ENCODE peak calls at places on chromosomes 5 and 9, in seven cellular contexts. N, Y, Z, X, Q, E and U are unnamed samples.

GRCh38 chr5:128669803-128670202 is 131.8 kb upstream of the FBN2 start:
- DNase-seq in Z (no peak), X (no peak), N (peak; percentile 19), E (no peak), Q (no peak), Y (no peak), U (no peak)

GRCh38 chr5:169945831-169946261 is 34.4 kb downstream of the INSYN2B start:
- DNase-seq in N (peak; percentile 99), E (peak; percentile 81), Q (peak; percentile 53), Y (no peak), Z (no peak), X (peak; percentile 96), U (no peak)

GRCh38 chr5:163867324-163867723 is 361.9 kb downstream of the MAT2B start:
- DNase-seq in E (no peak), Q (no peak), N (peak; percentile 78), Y (no peak), Z (no peak), X (no peak), U (no peak)

GRCh38 chr5:139682016-139682975 is 34.1 kb downstream of the CXXC5 start:
- DNase-seq in Y (no peak), Q (no peak), E (peak; percentile 81), Z (no peak), N (no peak), X (no peak), U (no peak)

GRCh38 chr5:157390179-157390923 is 69.7 kb upstream of the NIPAL4 start:
- DNase-seq in E (no peak), N (peak; percentile 47), X (peak; percentile 94), Y (peak; percentile 31), Q (peak; percentile 55), Z (no peak), U (no peak)

GRCh38 chr5:178455480-178455835 is 134.7 kb downstream of the COL23A1 start:
- DNase-seq in E (no peak), Z (no peak), Q (no peak), Y (no peak), X (peak; percentile 21), N (no peak), U (no peak)

GRCh38 chr5:171748720-171749119 is 36.9 kb upstream of the SMIM23 start:
- DNase-seq in N (no peak), E (no peak), Z (no peak), Q (no peak), Y (no peak), X (no peak), U (no peak)

GRCh38 chr5:149667084-149667826 is 62.9 kb upstream of the PPARGC1B start:
- DNase-seq in Q (peak; percentile 38), E (no peak), Y (no peak), Z (no peak), N (peak; percentile 40), X (peak; percentile 87), U (no peak)

GRCh38 chr5:17069995-17070405 is 133.9 kb upstream of the MYO10 start:
- DNase-seq in Y (no peak), N (peak; percentile 39), X (no peak), Q (no peak), E (no peak), Z (no peak), U (no peak)

GRCh38 chr5:63916786-63917185 is 45.5 kb downstream of the HTR1A start:
- DNase-seq in N (peak; percentile 5), Y (no peak), E (no peak), Z (no peak), Q (no peak), X (no peak), U (no peak)

GRCh38 chr9:27349681-27350080 is 52.7 kb upstream of the EQTN start:
- DNase-seq in Y (no peak), N (peak; percentile 11), Q (no peak), X (no peak), Z (no peak), E (no peak), U (no peak)

GRCh38 chr5:145668714-145669113 is 166.4 kb downstream of the PRELID2 start:
- DNase-seq in X (no peak), Q (no peak), N (no peak), Z (no peak), E (no peak), Y (no peak), U (no peak)

GRCh38 chr5:80105698-80106439 is 70.7 kb downstream of the THBS4 start:
- DNase-seq in X (no peak), Q (no peak), Y (no peak), N (no peak), E (no peak), Z (no peak), U (no peak)

GRCh38 chr5:56829137-56829536 is 13.8 kb downstream of the MAP3K1 start:
- DNase-seq in N (no peak), Z (no peak), Q (no peak), X (no peak), E (no peak), Y (peak; percentile 37), U (peak; percentile 25)

GRCh38 chr5:37043693-37044092 is 167.1 kb downstream of the NIPBL start:
- DNase-seq in X (no peak), Y (no peak), N (peak; percentile 31), Z (no peak), E (no peak), Q (no peak), U (no peak)

GRCh38 chr5:94761786-94762185 is 143.3 kb downstream of the SLF1 start:
- DNase-seq in Y (no peak), E (no peak), Z (no peak), N (no peak), X (no peak), Q (no peak), U (no peak)

GRCh38 chr5:151617841-151618710 is 26.9 kb upstream of the FAT2 start:
- DNase-seq in Y (no peak), X (no peak), Q (no peak), E (no peak), N (no peak), Z (no peak), U (no peak)

GRCh38 chr9:70076678-70077077 is 33.0 kb downstream of the MAMDC2 start:
- DNase-seq in N (no peak), E (no peak), Y (no peak), X (no peak), Z (no peak), Q (no peak), U (no peak)

GRCh38 chr5:90803891-90804290 is 245.3 kb downstream of the ADGRV1 start:
- DNase-seq in Y (no peak), X (no peak), N (no peak), Q (no peak), E (no peak), Z (no peak), U (no peak)

GRCh38 chr9:85662558-85662957 is 79.2 kb downstream of the AGTPBP1 start:
- DNase-seq in E (no peak), Y (no peak), N (peak; percentile 9), Q (no peak), Z (no peak), X (no peak), U (no peak)

GRCh38 chr5:14464101-14464500 is 117.5 kb upstream of the OTULINL start:
- DNase-seq in Z (no peak), Q (no peak), E (no peak), N (peak; percentile 55), X (no peak), Y (no peak), U (no peak)

GRCh38 chr9:127537014-127537413 is 75.1 kb upstream of the STXBP1 start:
- DNase-seq in E (no peak), Q (no peak), Y (no peak), N (peak; percentile 40), Z (no peak), X (peak; percentile 95), U (no peak)

GRCh38 chr5:2271280-2271679 is 388.6 kb upstream of the IRX4 start:
- DNase-seq in Y (no peak), Q (no peak), N (no peak), X (no peak), E (no peak), Z (no peak), U (no peak)

GRCh38 chr9:111957856-111958631 is 61.4 kb downstream of the UGCG start:
- DNase-seq in Z (no peak), X (peak; percentile 81), E (no peak), Q (no peak), Y (no peak), N (peak; percentile 100), U (peak; percentile 24)

GRCh38 chr9:82037126-82037525 is 48.6 kb downstream of the SPATA31D1 start:
- DNase-seq in Q (no peak), E (no peak), X (no peak), Z (no peak), Y (no peak), N (no peak), U (no peak)

GRCh38 chr5:150122158-150122510 is 33.5 kb downstream of the PDGFRB start:
- DNase-seq in X (peak; percentile 78), Q (peak; percentile 42), N (no peak), Y (no peak), Z (no peak), E (no peak), U (no peak)

GRCh38 chr9:89527084-89527483 is 29.2 kb upstream of the SEMA4D start:
- DNase-seq in Y (no peak), N (no peak), Q (peak; percentile 81), Z (no peak), E (no peak), X (no peak), U (no peak)

GRCh38 chr5:56447232-56447631 is 214.1 kb upstream of the ANKRD55 start:
- DNase-seq in Y (no peak), X (no peak), Q (no peak), N (peak; percentile 75), Z (no peak), E (no peak), U (no peak)

GRCh38 chr5:133149333-133149732 is 97.5 kb downstream of the HSPA4 start:
- DNase-seq in Z (no peak), X (no peak), Y (no peak), Q (no peak), N (no peak), E (no peak), U (no peak)

GRCh38 chr5:73140801-73141200 is 20.4 kb downstream of the TMEM171 start:
- DNase-seq in Z (no peak), X (no peak), N (no peak), Y (no peak), E (no peak), Q (no peak), U (no peak)

GRCh38 chr9:135136991-135137390 is 49.5 kb downstream of the OLFM1 start:
- DNase-seq in Q (no peak), Y (no peak), X (peak; percentile 69), Z (no peak), E (peak; percentile 55), N (no peak), U (no peak)

GRCh38 chr9:88370346-88370745 is 17.9 kb upstream of the SPIN1 start:
- DNase-seq in X (no peak), Z (no peak), N (no peak), Y (no peak), E (no peak), Q (no peak), U (no peak)

GRCh38 chr5:22852807-22853670 is at the start of gene CDH12:
- DNase-seq in Y (no peak), X (no peak), Z (peak; percentile 42), Q (no peak), N (no peak), E (peak; percentile 74), U (no peak)

GRCh38 chr9:91445135-91445534 is 21.5 kb upstream of the NFIL3 start:
- DNase-seq in Q (no peak), Y (no peak), Z (no peak), E (no peak), X (peak; percentile 69), N (no peak), U (no peak)

GRCh38 chr5:30956251-30956650 is 237.2 kb upstream of the CDH6 start:
- DNase-seq in Z (no peak), Y (no peak), Q (no peak), N (no peak), X (no peak), E (no peak), U (no peak)

GRCh38 chr9:127741831-127742434 is 6.8 kb upstream of the TOR2A start:
- DNase-seq in X (no peak), N (no peak), Q (no peak), E (peak; percentile 86), Y (no peak), Z (peak; percentile 85), U (no peak)

GRCh38 chr9:129583308-129584038 is 37.4 kb downstream of the C9orf50 start:
- DNase-seq in X (no peak), E (no peak), Z (no peak), Y (no peak), N (peak; percentile 69), Q (no peak), U (no peak)

GRCh38 chr9:81822263-81822865 is 105.9 kb upstream of the SPATA31D4 start:
- DNase-seq in Q (no peak), Z (no peak), Y (no peak), N (no peak), X (no peak), E (no peak), U (no peak)